ENCODE peak calls at places on chromosomes 4 and X, in five cellular contexts. L, J, V, Y and C are unnamed samples.

GRCh38 chrX:129523076-129524055 is at the start of gene SMARCA1:
- DNase-seq in L (peak; percentile 50), Y (peak; percentile 84), V (peak; percentile 48), J (peak; percentile 61), C (no peak)

GRCh38 chrX:105191878-105192277 is 28.6 kb downstream of the TEX13A start:
- DNase-seq in Y (peak; percentile 37), J (no peak), L (no peak), V (no peak), C (no peak)

GRCh38 chr4:183434264-183435045 is 10.0 kb upstream of the CDKN2AIP start:
- DNase-seq in J (no peak), L (no peak), Y (no peak), V (no peak), C (no peak)

GRCh38 chrX:154349359-154349935 is 25.0 kb downstream of the FLNA start:
- DNase-seq in L (peak; percentile 37), V (no peak), Y (no peak), J (no peak), C (no peak)

GRCh38 chr4:138445098-138445497 is 202.9 kb upstream of the SLC7A11 start:
- DNase-seq in L (no peak), J (peak; percentile 42), Y (no peak), V (no peak), C (no peak)

GRCh38 chr4:137678796-137679195 is 146.5 kb upstream of the PCDH18 start:
- DNase-seq in L (no peak), Y (no peak), V (no peak), J (peak; percentile 87), C (no peak)

GRCh38 chr4:149604827-149605226 is 210.8 kb downstream of the IQCM start:
- DNase-seq in Y (no peak), J (no peak), V (no peak), L (no peak), C (no peak)

GRCh38 chr4:91502365-91502764 is 801.4 kb upstream of the GRID2 start:
- DNase-seq in Y (peak; percentile 12), L (no peak), V (no peak), J (no peak), C (peak; percentile 9)

GRCh38 chrX:53918697-53919096 is 125.6 kb downstream of the PHF8 start:
- DNase-seq in V (no peak), L (no peak), Y (no peak), J (peak; percentile 6), C (no peak)

GRCh38 chr4:185730387-185730786 is 81.6 kb downstream of the SORBS2 start:
- DNase-seq in V (no peak), Y (no peak), J (peak; percentile 63), L (no peak), C (no peak)

GRCh38 chr4:124722069-124722468 is 9.5 kb upstream of the ANKRD50 start:
- DNase-seq in Y (no peak), J (no peak), V (no peak), L (no peak), C (no peak)

GRCh38 chr4:8118035-8118434 is 40.6 kb downstream of the ABLIM2 start:
- DNase-seq in J (no peak), Y (no peak), L (no peak), V (no peak), C (no peak)

GRCh38 chr4:3302164-3302785 is 9.5 kb downstream of the RGS12 start:
- DNase-seq in V (no peak), Y (no peak), L (no peak), J (peak; percentile 51), C (no peak)

GRCh38 chrX:16822723-16823122 is 36.5 kb downstream of the TXLNG start:
- DNase-seq in Y (no peak), L (no peak), J (peak; percentile 77), V (no peak), C (no peak)

GRCh38 chrX:111005151-111005550 is 90.8 kb upstream of the PAK3 start:
- DNase-seq in J (no peak), L (no peak), Y (no peak), V (no peak), C (no peak)

GRCh38 chr4:53313510-53313909 is 52.4 kb downstream of the SCFD2 start:
- DNase-seq in V (no peak), L (no peak), Y (peak; percentile 29), J (peak; percentile 8), C (no peak)

GRCh38 chr4:141567326-141567915 is 69.0 kb upstream of the IL15 start:
- DNase-seq in L (no peak), Y (no peak), V (no peak), J (no peak), C (no peak)

GRCh38 chr4:14532436-14532835 is 469.8 kb upstream of the CPEB2 start:
- DNase-seq in J (no peak), Y (no peak), V (no peak), L (no peak), C (no peak)

GRCh38 chr4:169410839-169411770 is 140.3 kb upstream of the SH3RF1 start:
- DNase-seq in Y (peak; percentile 10), L (no peak), J (peak; percentile 72), V (no peak), C (no peak)

GRCh38 chr4:150938417-150938816 is 76.7 kb downstream of the LRBA start:
- DNase-seq in J (no peak), V (no peak), L (no peak), Y (no peak), C (peak; percentile 35)

GRCh38 chr4:3724319-3725231 is 41.6 kb upstream of the ADRA2C start:
- DNase-seq in Y (no peak), L (no peak), J (no peak), V (no peak), C (no peak)

GRCh38 chrX:141642979-141643378 is 53.5 kb downstream of the SPANXA2 start:
- DNase-seq in J (peak; percentile 20), Y (no peak), V (no peak), L (no peak), C (no peak)

GRCh38 chr4:72391281-72391680 is 177.7 kb downstream of the ADAMTS3 start:
- DNase-seq in V (no peak), J (no peak), Y (no peak), L (no peak), C (no peak)

GRCh38 chr4:13543648-13544555 is at the start of gene NKX3-2:
- DNase-seq in J (no peak), L (no peak), Y (peak; percentile 56), V (no peak), C (no peak)

GRCh38 chr4:6377626-6378492 is 94.6 kb downstream of the PPP2R2C start:
- DNase-seq in Y (no peak), V (peak; percentile 8), J (no peak), L (peak; percentile 36), C (no peak)

GRCh38 chr4:55553442-55553841 is 6.7 kb upstream of the CLOCK start:
- DNase-seq in Y (no peak), V (no peak), L (no peak), J (peak; percentile 48), C (no peak)

GRCh38 chr4:180832086-180832485 is 1411.1 kb upstream of the TENM3 start:
- DNase-seq in L (no peak), J (no peak), V (no peak), Y (no peak), C (no peak)

GRCh38 chr4:180827610-180828009 is 1415.6 kb upstream of the TENM3 start:
- DNase-seq in Y (peak; percentile 8), V (no peak), J (no peak), L (no peak), C (no peak)

GRCh38 chr4:180823116-180823515 is 1420.1 kb upstream of the TENM3 start:
- DNase-seq in V (no peak), J (peak; percentile 46), L (no peak), Y (no peak), C (no peak)

GRCh38 chr4:180828455-180829018 is 1414.7 kb upstream of the TENM3 start:
- DNase-seq in V (no peak), L (no peak), Y (peak; percentile 75), J (peak; percentile 48), C (no peak)

DNA sequence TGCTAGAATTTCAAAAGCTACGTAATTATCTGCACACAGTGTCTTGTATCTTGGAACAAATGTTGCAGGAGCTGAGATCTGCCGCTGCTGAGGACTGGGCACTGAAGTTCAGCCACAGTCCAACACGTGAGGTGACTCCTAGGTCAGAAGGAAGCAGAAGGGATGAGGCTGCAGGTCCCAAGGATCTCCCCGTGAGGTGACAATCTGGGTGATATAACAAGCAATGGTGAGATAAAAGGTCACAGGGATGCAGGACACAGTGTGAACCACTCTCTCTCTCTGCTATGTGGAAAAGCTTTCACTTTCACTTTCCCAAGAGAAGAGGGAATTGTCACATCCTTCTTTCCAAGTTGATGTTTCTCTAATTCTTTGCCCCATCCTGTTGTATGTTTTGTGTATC is 1416.0 kb upstream of the TENM3 start:
- DNase-seq in Y (peak; percentile 8), L (no peak), V (no peak), J (no peak), C (no peak)
- H3K4me3 ChIP-seq in Y (no peak overlapping the region), L (peak overlapping the region; percentile 40), V (peak overlapping the region; percentile 56), J (peak overlapping the region; percentile 28), C (no peak overlapping the region)

GRCh38 chr4:117331817-117332216 is 246.4 kb upstream of the TRAM1L1 start:
- DNase-seq in L (no peak), Y (no peak), J (no peak), V (no peak), C (no peak)

DNA sequence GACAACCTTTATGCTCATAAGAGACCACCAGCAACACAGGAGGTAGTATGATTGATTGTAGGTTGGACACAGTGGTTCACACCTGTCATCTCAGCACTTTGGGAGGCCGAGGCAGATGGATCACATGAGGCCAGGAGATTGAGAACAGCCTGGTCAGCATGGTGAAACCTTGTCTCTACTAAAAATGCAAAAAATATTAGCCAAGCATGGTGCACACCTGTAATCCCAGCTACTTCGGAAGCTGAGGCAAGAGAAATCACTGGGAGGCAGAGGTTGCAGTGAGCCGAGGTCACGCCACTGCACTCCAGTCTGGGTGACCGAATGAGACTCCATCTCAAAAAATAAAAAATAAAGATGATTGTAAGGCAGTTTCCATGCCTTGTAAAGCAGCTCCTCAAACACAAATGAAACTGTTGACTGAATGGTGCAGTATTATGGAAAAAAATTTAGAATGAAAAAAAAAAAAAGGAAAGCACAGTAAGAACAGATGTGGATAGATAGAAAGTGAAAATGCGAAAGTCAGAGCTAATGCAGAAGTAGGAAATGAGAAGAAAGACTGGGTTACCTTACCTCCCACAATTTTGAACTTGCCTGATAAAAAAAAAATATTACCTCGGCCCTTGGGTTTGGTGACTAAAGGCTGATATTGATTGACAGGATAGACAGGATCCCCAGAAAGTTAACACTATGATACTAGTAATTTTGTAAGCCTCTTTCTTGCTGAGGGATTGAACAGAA is 249.2 kb upstream of the TRAM1L1 start:
- DNase-seq in Y (no peak), L (no peak), J (no peak), V (no peak), C (no peak)
- H3K27ac ChIP-seq in Y (no peak overlapping the region), L (no peak overlapping the region), J (no peak overlapping the region), V (no peak overlapping the region), C (no peak overlapping the region)

GRCh38 chr4:121073672-121074386 is 1.5 kb upstream of the NDNF start:
- DNase-seq in V (no peak), J (no peak), L (peak; percentile 49), Y (peak; percentile 46), C (no peak)
- H3K27me3 ChIP-seq in V (peaks cover 14% of the 10 kb centered on the region), J (peaks cover 19% of the 10 kb centered on the region), L (peaks cover 17% of the 10 kb centered on the region), Y (peaks cover 10% of the 10 kb centered on the region), C (peaks cover 5% of the 10 kb centered on the region)

GRCh38 chr4:75630932-75631320 is 598 bp upstream of the CDKL2 start:
- DNase-seq in L (no peak), Y (no peak), J (no peak), V (no peak), C (no peak)

GRCh38 chr4:75634281-75634680 is 4.0 kb upstream of the CDKL2 start:
- DNase-seq in V (no peak), L (no peak), Y (no peak), J (peak; percentile 32), C (no peak)

GRCh38 chr4:75633846-75634245 is 3.5 kb upstream of the CDKL2 start:
- DNase-seq in L (no peak), J (peak; percentile 84), Y (no peak), V (no peak), C (no peak)

GRCh38 chr4:75630174-75630931 is at the start of gene CDKL2:
- DNase-seq in Y (peak; percentile 94), L (peak; percentile 95), J (peak; percentile 36), V (peak; percentile 80), C (peak; percentile 83)

GRCh38 chr4:75629239-75629638 is 1.1 kb downstream of the CDKL2 start:
- DNase-seq in J (no peak), Y (no peak), V (no peak), L (no peak), C (no peak)
- H3K4me3 ChIP-seq in J (no peak overlapping the region), Y (no peak overlapping the region), V (no peak overlapping the region), L (peak overlapping the region; percentile 74), C (no peak overlapping the region)